ENCODE peak calls at places on chromosomes 5 and 9, in four cellular contexts. P is right atrium auricular region, D is hepatocyte, C is transverse colon. H is an unnamed sample. For H3K36me3 and H3K4me1, the result is how much of the 10 kb centered on the place peaks cover.

GRCh38 chr9:110069326-110070248 is 138.4 kb downstream of the C9orf152 start:
- DNase-seq in D (no peak), C (no peak), P (peak), H (no peak)

GRCh38 chr5:157651623-157652376 is 438 bp downstream of the SOX30 start:
- DNase-seq in C (peak), P (no peak), D (no peak), H (peak)

GRCh38 chr5:172846249-172846648 is 12.2 kb downstream of the ERGIC1 start:
- DNase-seq in D (no peak), P (no peak), C (peak), H (no peak)

GRCh38 chr5:25027016-25027415 is 382.2 kb upstream of the CDH10 start:
- DNase-seq in D (no peak), P (no peak), C (no peak), H (no peak)

GRCh38 chr9:98495530-98495929 is 213.2 kb downstream of the GABBR2 start:
- DNase-seq in D (no peak), C (no peak), P (no peak), H (no peak)

GRCh38 chr9:128657344-128657704 is 677 bp upstream of the DYNC2I2 start:
- DNase-seq in D (no peak), P (no peak), C (no peak), H (no peak)

GRCh38 chr9:80074439-80074838 is 502.7 kb downstream of the TLE4 start:
- DNase-seq in C (no peak), P (no peak), D (no peak), H (no peak)

GRCh38 chr5:142832263-142832662 is 62.1 kb downstream of the ARHGAP26 start:
- DNase-seq in D (no peak), P (no peak), C (no peak), H (no peak)

GRCh38 chr9:137902646-137903045 is 25.1 kb downstream of the CACNA1B start:
- DNase-seq in P (no peak), C (no peak), D (no peak), H (no peak)

GRCh38 chr5:132050136-132050535 is 10.3 kb upstream of the IL3 start:
- DNase-seq in C (peak), D (no peak), P (peak), H (peak)

GRCh38 chr5:157603333-157604190 is 28.0 kb upstream of the ADAM19 start:
- DNase-seq in C (no peak), D (no peak), P (no peak), H (no peak)

GRCh38 chr9:133881671-133882381 is 110.3 kb downstream of the VAV2 start:
- DNase-seq in C (no peak), D (no peak), P (no peak), H (no peak)

GRCh38 chr9:130659699-130660248 is 4.6 kb upstream of the PRDM12 start:
- DNase-seq in C (no peak), P (no peak), D (no peak), H (no peak)

DNA sequence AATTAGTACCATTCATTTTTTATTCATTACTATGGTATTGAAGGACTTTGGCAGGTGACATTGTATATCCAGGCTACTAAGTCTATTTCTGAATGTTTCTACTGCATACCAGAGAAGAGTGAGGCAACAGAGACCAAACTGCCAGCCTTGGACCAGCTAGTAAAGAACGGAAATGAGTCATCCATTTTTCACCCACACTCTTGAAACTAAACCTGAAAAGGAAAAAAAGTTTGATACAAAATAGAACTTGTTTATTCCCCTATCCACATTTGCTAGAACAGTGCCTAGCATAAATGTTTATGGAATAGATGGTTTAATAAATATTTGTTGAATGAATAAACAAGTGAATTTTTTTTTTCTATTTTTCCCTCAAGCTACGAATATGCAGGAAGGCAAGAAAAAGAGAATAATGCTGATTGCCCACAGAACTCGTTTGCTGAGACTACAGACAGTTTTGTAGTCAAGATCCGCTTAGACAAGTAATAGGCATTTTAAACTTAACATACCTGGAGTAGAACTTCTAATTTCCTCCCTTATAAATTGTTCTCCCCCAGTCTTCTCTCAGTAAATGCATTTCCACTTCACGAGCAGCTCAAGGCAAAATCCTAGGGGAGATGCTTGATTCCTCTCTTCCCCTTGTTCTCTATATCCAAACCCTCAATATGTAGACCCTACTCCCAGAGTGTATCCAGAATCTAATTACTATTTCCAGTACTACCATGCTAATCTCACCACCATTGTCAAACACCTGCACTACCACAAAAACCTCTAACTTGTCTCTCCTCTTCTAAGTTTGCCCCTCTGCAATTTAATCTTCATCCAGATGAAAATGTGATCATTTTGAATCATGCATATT is 146.1 kb upstream of the RASA1 start:
- DNase-seq in C (peak), P (peak), D (no peak), H (no peak)
- H3K4me3 ChIP-seq in C (no peak), P (no peak), D (no peak), H (no peak)

DNA sequence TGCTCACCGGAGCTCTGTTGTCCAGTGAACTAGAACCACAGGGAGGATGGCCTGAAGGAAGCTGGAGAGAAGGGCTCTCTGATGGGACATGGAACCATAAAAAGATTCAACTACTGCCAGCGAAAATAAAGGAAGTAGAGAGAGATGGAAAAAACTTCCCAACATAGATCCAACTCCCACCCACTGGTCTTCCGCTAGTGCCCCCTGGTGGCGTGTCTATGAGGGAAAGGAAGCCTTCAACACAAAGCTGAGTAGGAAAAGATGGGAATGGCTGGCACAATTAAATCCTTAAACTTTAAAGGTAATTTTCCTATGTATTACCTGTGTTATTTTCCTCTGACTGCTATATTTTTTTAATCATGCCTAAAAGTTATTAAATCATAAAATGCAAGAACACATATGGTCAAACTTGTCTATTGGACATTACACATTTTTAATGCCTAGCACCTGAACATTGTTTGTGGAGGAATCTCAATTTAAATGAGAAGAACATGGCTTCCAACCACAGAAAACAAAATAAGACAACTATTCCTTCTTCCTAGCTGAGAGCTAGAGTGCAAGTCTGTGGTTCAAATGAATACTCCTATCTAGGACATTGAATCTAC is 51.5 kb downstream of the CEP120 start:
- DNase-seq in P (no peak), C (peak), D (peak), H (peak)
- H3K36me3 ChIP-seq in P (under half), C (under half), D (under half), H (half or more)

DNA sequence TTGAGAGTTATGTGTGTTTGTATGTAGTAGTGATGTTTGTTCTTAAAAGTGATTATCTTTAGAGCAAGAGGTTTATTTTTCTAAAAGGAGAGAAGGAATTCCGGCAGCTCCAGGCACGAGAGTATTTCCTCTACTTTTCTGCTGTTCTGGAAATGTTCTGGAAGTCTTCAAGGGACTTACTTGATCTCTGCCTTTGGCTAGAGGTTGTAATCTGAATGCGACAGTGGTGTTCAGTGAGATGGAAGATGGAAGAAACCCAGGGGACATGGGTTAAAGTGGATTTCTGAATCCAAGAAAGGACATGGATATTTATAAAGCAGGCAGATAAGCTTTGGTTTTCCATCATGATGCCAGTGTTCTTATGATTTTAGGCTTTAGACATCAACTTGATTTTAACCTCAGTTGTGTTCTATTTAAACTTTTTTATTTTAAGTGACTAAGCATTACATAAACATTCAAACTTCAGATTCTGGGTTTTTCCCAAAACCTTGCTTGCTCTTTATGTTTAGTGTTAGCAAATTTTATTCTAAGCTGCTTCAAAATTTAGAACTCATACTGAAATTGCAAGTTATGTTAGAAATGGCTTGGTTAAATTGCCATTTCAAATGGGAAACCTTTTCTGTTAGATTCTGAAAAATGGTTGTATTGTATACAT is 3.5 kb downstream of the GPR21 start:
- DNase-seq in C (no peak), D (no peak), P (no peak), H (no peak)
- H3K4me1 ChIP-seq in C (under half), D (under half), P (under half), H (half or more)

DNA sequence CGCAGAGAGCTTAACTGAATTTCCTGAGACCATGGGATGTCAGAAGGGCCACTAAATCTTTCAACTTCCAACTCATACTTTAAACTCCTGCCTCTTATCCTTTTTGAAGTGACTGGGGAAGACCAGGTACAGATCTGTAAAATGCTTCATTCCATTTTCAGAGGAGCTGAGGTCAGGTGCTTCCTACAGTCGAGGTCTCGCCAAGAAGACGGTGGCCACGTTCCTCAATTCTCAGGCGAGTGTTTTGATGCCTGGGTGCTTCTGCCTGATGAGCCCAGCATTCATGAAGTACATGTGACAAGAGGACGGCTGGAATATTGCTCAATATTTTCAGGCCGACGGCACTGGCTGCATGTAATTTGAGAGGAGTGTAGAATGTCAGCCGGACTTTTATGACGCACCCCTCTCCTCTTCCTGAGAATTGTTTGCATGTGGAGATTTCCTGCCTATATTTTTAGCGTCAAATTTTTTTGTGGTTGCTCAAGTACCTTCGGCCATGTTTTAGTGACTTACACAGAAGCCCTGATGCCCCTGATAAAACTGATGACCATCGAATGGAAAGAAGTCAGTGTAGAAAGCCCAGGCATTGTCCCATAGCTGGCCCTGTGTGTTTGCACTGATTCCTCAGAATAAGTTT is 38.8 kb upstream of the GLRX start:
- DNase-seq in D (peak), P (peak), C (peak), H (peak)
- H3K4me3 ChIP-seq in D (no peak), P (no peak), C (no peak), H (no peak)